ENCODE peak calls at places on chromosome 20, in four cellular contexts. M, R, D and F are unnamed samples.

GRCh38 chr20:38477747-38478146 is 5.1 kb downstream of the RALGAPB start:
- DNase-seq in R (no peak), D (no peak), M (no peak), F (no peak)

GRCh38 chr20:4729265-4729664 is 7.6 kb downstream of the PRND start:
- DNase-seq in M (no peak), D (no peak), R (no peak), F (no peak)

GRCh38 chr20:1305682-1306081 is 23.3 kb downstream of the SDCBP2 start:
- DNase-seq in M (no peak), R (no peak), D (no peak), F (no peak)

GRCh38 chr20:49705358-49705757 is 8.3 kb downstream of the B4GALT5 start:
- DNase-seq in M (no peak), D (no peak), R (no peak), F (no peak)

GRCh38 chr20:31913431-31914157 is 38.3 kb downstream of the PDRG1 start:
- DNase-seq in R (no peak), D (no peak), M (no peak), F (no peak)

GRCh38 chr20:13788167-13788834 is 3.5 kb downstream of the NDUFAF5 start:
- DNase-seq in M (peak; percentile 68), D (peak; percentile 44), R (peak; percentile 77), F (peak; percentile 30)

GRCh38 chr20:63750807-63751470 is 11.4 kb downstream of the SLC2A4RG start:
- DNase-seq in M (no peak), R (no peak), D (no peak), F (no peak)

GRCh38 chr20:58640446-58640845 is 10.6 kb upstream of the STX16 start:
- DNase-seq in D (no peak), R (peak; percentile 79), M (no peak), F (peak; percentile 45)

GRCh38 chr20:35511814-35512420 is 17.5 kb downstream of the C20orf173 start:
- DNase-seq in D (peak; percentile 38), M (peak; percentile 58), R (peak; percentile 33), F (peak; percentile 30)

GRCh38 chr20:57409316-57409671 is 18.1 kb downstream of the RBM38 start:
- DNase-seq in R (no peak), D (no peak), M (no peak), F (no peak)

GRCh38 chr20:14220986-14221385 is 116.4 kb downstream of the FLRT3 start:
- DNase-seq in M (no peak), D (no peak), R (no peak), F (no peak)

GRCh38 chr20:33211817-33212424 is 5.2 kb upstream of the BPIFA3 start:
- DNase-seq in D (peak; percentile 86), M (peak; percentile 59), R (peak; percentile 34), F (peak; percentile 31)

GRCh38 chr20:62824476-62825287 is 7.8 kb downstream of the COL9A3 start:
- DNase-seq in M (peak; percentile 72), R (no peak), D (no peak), F (no peak)

GRCh38 chr20:1364106-1364505 is 28.7 kb downstream of the FKBP1A start:
- DNase-seq in D (no peak), M (no peak), R (no peak), F (no peak)

GRCh38 chr20:62656205-62656918 is 14.1 kb downstream of the SLCO4A1 start:
- DNase-seq in M (no peak), R (no peak), D (no peak), F (no peak)

GRCh38 chr20:32845786-32846185 is 12.9 kb upstream of the EFCAB8 start:
- DNase-seq in D (no peak), R (no peak), M (no peak), F (no peak)

GRCh38 chr20:24965065-24965919 is 16.2 kb downstream of the CST7 start:
- DNase-seq in M (peak; percentile 82), D (peak; percentile 53), R (no peak), F (no peak)

GRCh38 chr20:24018796-24019195 is 30.2 kb upstream of the GGTLC1 start:
- DNase-seq in R (no peak), M (no peak), D (no peak), F (no peak)

GRCh38 chr20:46243707-46244628 is 64.3 kb downstream of the CDH22 start:
- DNase-seq in M (peak; percentile 52), R (no peak), D (no peak), F (peak; percentile 67)

GRCh38 chr20:63106108-63106764 is 99.5 kb upstream of the BHLHE23 start:
- DNase-seq in D (peak; percentile 57), M (no peak), R (no peak), F (peak; percentile 44)

GRCh38 chr20:44748005-44748370 is 2.3 kb downstream of the KCNK15 start:
- DNase-seq in R (no peak), M (no peak), D (no peak), F (no peak)

GRCh38 chr20:50845566-50846211 is 50.8 kb downstream of the BCAS4 start:
- DNase-seq in M (no peak), D (no peak), R (no peak), F (no peak)